ENCODE peak calls at places on chromosomes 5 and 9, in five cellular contexts. E is stomach; L is uterus; B is trophoblast cell; A is CD8-positive, alpha-beta T cell. S is an unnamed sample.

GRCh38 chr5:179416906-179417470 is 71.7 kb upstream of the ADAMTS2 start:
- DNase-seq in E (no peak), L (no peak), B (no peak), A (no peak), S (peak)

GRCh38 chr9:96116275-96117051 is 185.5 kb downstream of the HSD17B3 start:
- DNase-seq in E (peak), L (no peak), B (no peak), A (no peak), S (no peak)

GRCh38 chr5:72846483-72846882 is 30.0 kb downstream of the TNPO1 start:
- DNase-seq in E (no peak), L (no peak), B (no peak), A (no peak), S (no peak)

GRCh38 chr5:169098331-169099121 is 202.4 kb downstream of the SLIT3 start:
- DNase-seq in E (no peak), L (no peak), B (peak), A (no peak), S (no peak)

GRCh38 chr5:81787843-81788242 is 36.9 kb upstream of the SSBP2 start:
- DNase-seq in E (peak), L (peak), B (peak), A (no peak), S (peak)

GRCh38 chr5:102223542-102224444 is 72.3 kb downstream of the SLCO4C1 start:
- DNase-seq in E (no peak), L (no peak), B (peak), A (no peak), S (no peak)

GRCh38 chr5:116754556-116754955 is 179.9 kb upstream of the SEMA6A start:
- DNase-seq in E (no peak), L (no peak), B (peak), A (no peak), S (no peak)

GRCh38 chr5:10333154-10334006 is 20.1 kb upstream of the MARCHF6 start:
- DNase-seq in E (peak), L (peak), B (peak), A (peak), S (peak)

GRCh38 chr9:3735251-3735650 is 209.4 kb upstream of the RFX3 start:
- DNase-seq in E (no peak), L (no peak), B (no peak), A (no peak), S (no peak)

GRCh38 chr5:11319851-11320580 is 559.0 kb upstream of the DAP start:
- DNase-seq in E (no peak), L (no peak), B (peak), A (no peak), S (no peak)

GRCh38 chr9:128771094-128771721 is 519 bp downstream of the ZER1 start:
- DNase-seq in E (no peak), L (no peak), B (peak), A (no peak), S (no peak)

GRCh38 chr9:3894764-3895163 is 369.0 kb upstream of the RFX3 start:
- DNase-seq in E (no peak), L (no peak), B (no peak), A (no peak), S (peak)

GRCh38 chr9:134589748-134590147 is 51.9 kb upstream of the COL5A1 start:
- DNase-seq in E (no peak), L (no peak), B (no peak), A (no peak), S (no peak)

GRCh38 chr5:103891151-103891550 is 328.6 kb upstream of the NUDT12 start:
- DNase-seq in E (no peak), L (no peak), B (no peak), A (no peak), S (no peak)

GRCh38 chr9:71179183-71179582 is 57.8 kb upstream of the TRPM3 start:
- DNase-seq in E (no peak), L (no peak), B (no peak), A (no peak), S (no peak)

GRCh38 chr9:130443840-130444492 is 795 bp upstream of the ASS1 start:
- DNase-seq in E (no peak), L (peak), B (no peak), A (no peak), S (peak)
- H3K27ac ChIP-seq in E (peak), L (peak), B (no peak), A (no peak), S (peak)

GRCh38 chr9:136377351-136378170 is 4.1 kb upstream of the CARD9 start:
- DNase-seq in E (no peak), L (no peak), B (no peak), A (no peak), S (no peak)
- H3K4me3 ChIP-seq in E (no peak), L (no peak), B (no peak), A (no peak), S (no peak)

GRCh38 chr5:111453290-111453689 is 59.0 kb downstream of the STARD4 start:
- DNase-seq in E (no peak), L (no peak), B (no peak), A (no peak), S (no peak)

GRCh38 chr5:111447822-111448221 is 64.5 kb downstream of the STARD4 start:
- DNase-seq in E (no peak), L (no peak), B (peak), A (no peak), S (no peak)

GRCh38 chr5:111454198-111454606 is 58.1 kb downstream of the STARD4 start:
- DNase-seq in E (no peak), L (no peak), B (no peak), A (no peak), S (no peak)

DNA sequence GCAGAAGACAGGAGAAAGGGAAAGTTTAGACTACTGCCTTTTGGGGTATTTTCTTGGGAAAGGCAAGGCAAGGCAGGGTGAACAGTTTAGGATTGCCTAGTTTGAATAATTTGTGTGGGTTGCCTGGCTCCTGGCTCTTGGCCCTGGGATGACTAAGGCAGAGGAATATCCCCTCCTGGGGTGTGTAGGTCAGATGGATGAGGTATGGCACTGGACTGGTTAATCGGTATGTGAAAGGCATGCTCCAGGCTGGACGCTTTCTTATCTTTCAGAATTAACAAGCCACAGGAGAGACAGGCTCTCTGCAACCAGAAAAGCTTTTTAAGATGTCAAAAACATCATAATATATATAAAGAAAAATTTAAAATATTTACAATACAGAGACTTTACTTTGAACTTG is 58.6 kb downstream of the STARD4 start:
- DNase-seq in E (no peak), L (no peak), B (peak), A (no peak), S (no peak)
- H3K27ac ChIP-seq in E (no peak), L (no peak), B (no peak), A (no peak), S (no peak)

GRCh38 chr5:150339841-150340240 is 17.7 kb upstream of the TCOF1 start:
- DNase-seq in E (no peak), L (no peak), B (no peak), A (no peak), S (no peak)
- H3K4me3 ChIP-seq in E (no peak), L (no peak), B (no peak), A (no peak), S (no peak)

GRCh38 chr5:17022296-17022695 is 86.2 kb upstream of the MYO10 start:
- DNase-seq in E (no peak), L (no peak), B (no peak), A (no peak), S (no peak)

GRCh38 chr5:17020586-17021362 is 84.7 kb upstream of the MYO10 start:
- DNase-seq in E (no peak), L (no peak), B (no peak), A (no peak), S (no peak)

GRCh38 chr5:17018871-17019270 is 82.8 kb upstream of the MYO10 start:
- DNase-seq in E (no peak), L (no peak), B (no peak), A (no peak), S (no peak)

GRCh38 chr5:17019324-17019723 is 83.2 kb upstream of the MYO10 start:
- DNase-seq in E (no peak), L (no peak), B (peak), A (no peak), S (no peak)

GRCh38 chr5:17021363-17021932 is 85.4 kb upstream of the MYO10 start:
- DNase-seq in E (no peak), L (no peak), B (no peak), A (no peak), S (no peak)
- H3K27ac ChIP-seq in E (no peak), L (no peak), B (no peak), A (no peak), S (peak)